ENCODE peak calls at places on chromosomes 2 and 18, in eight cellular contexts. J, P, Q, W, L, E, D and G are unnamed samples.
A peak's percentile ranks its signal among the peaks of the same experiment; 100 is the strongest.

GRCh38 chr2:767440-767839 is 90.2 kb upstream of the TMEM18 start:
- DNase-seq in E (no peak), Q (no peak), P (no peak), J (no peak), D (no peak), L (no peak), W (no peak), G (no peak)

GRCh38 chr2:222707102-222707688 is 35.7 kb downstream of the MOGAT1 start:
- DNase-seq in Q (no peak), L (no peak), J (no peak), D (no peak), P (no peak), W (no peak), E (no peak), G (no peak)

GRCh38 chr18:21703241-21703820 is 1.2 kb downstream of the ABHD3 start:
- DNase-seq in E (no peak), Q (no peak), J (no peak), W (peak; percentile 34), D (no peak), L (no peak), P (peak; percentile 58), G (no peak)

GRCh38 chr2:98702896-98703620 is 27.9 kb downstream of the MGAT4A start:
- DNase-seq in P (no peak), W (no peak), E (no peak), L (no peak), J (no peak), Q (no peak), D (no peak), G (no peak)

GRCh38 chr2:85611217-85611704 is 605 bp downstream of the C2orf68 start:
- DNase-seq in J (no peak), D (no peak), E (no peak), W (no peak), Q (no peak), L (no peak), P (no peak), G (no peak)

GRCh38 chr2:169569948-169570347 is 3.7 kb downstream of the FASTKD1 start:
- DNase-seq in W (no peak), E (no peak), D (no peak), L (no peak), Q (no peak), J (no peak), P (no peak), G (no peak)

GRCh38 chr2:44537264-44537663 is 175.5 kb downstream of the CAMKMT start:
- DNase-seq in E (no peak), W (no peak), J (no peak), D (no peak), Q (no peak), P (no peak), L (no peak), G (no peak)

GRCh38 chr2:238754259-238754658 is 93.6 kb upstream of the TWIST2 start:
- DNase-seq in J (no peak), P (no peak), L (no peak), Q (no peak), E (no peak), D (no peak), W (no peak), G (no peak)

GRCh38 chr2:38571186-38571585 is 31.5 kb downstream of the HNRNPLL start:
- DNase-seq in D (no peak), E (no peak), L (no peak), Q (no peak), W (no peak), J (no peak), P (no peak), G (no peak)

GRCh38 chr2:44548221-44549098 is 186.7 kb downstream of the CAMKMT start:
- DNase-seq in J (no peak), D (no peak), P (no peak), E (no peak), Q (no peak), W (no peak), L (no peak), G (no peak)

GRCh38 chr18:59915606-59916005 is 15.8 kb downstream of the PMAIP1 start:
- DNase-seq in E (no peak), J (peak; percentile 17), L (no peak), D (no peak), W (no peak), P (no peak), Q (no peak), G (no peak)

GRCh38 chr2:44772670-44773378 is 168.7 kb upstream of the SIX3 start:
- DNase-seq in Q (no peak), E (no peak), J (no peak), D (no peak), W (no peak), P (no peak), L (no peak), G (no peak)

GRCh38 chr2:54122171-54122935 is 6.9 kb downstream of the ACYP2 start:
- DNase-seq in W (no peak), J (no peak), L (peak; percentile 28), D (no peak), Q (no peak), E (no peak), P (no peak), G (no peak)

GRCh38 chr2:223088866-223089265 is 36.9 kb downstream of the KCNE4 start:
- DNase-seq in E (no peak), L (no peak), Q (no peak), D (no peak), W (no peak), J (no peak), P (no peak), G (no peak)

GRCh38 chr2:152743004-152743403 is 24.6 kb downstream of the ARL6IP6 start:
- DNase-seq in L (no peak), J (no peak), Q (peak; percentile 17), W (no peak), D (no peak), P (peak; percentile 16), E (no peak), G (no peak)

GRCh38 chr2:224400886-224401632 is 848 bp downstream of the FAM124B start:
- DNase-seq in J (no peak), E (no peak), W (no peak), Q (no peak), D (no peak), P (no peak), L (no peak), G (no peak)

GRCh38 chr2:12717988-12718661 is 1.4 kb downstream of the TRIB2 start:
- DNase-seq in L (no peak), D (peak; percentile 58), J (no peak), E (no peak), W (no peak), P (peak; percentile 41), Q (peak; percentile 48), G (no peak)

GRCh38 chr18:21997207-21998143 is 171.9 kb upstream of the GATA6 start:
- DNase-seq in W (no peak), J (no peak), Q (peak; percentile 66), D (no peak), L (peak; percentile 20), P (peak; percentile 71), E (no peak), G (no peak)

GRCh38 chr2:98588880-98589425 is 19.4 kb downstream of the COA5 start:
- DNase-seq in P (peak; percentile 3), J (no peak), Q (no peak), D (no peak), L (no peak), E (no peak), W (no peak), G (no peak)

DNA sequence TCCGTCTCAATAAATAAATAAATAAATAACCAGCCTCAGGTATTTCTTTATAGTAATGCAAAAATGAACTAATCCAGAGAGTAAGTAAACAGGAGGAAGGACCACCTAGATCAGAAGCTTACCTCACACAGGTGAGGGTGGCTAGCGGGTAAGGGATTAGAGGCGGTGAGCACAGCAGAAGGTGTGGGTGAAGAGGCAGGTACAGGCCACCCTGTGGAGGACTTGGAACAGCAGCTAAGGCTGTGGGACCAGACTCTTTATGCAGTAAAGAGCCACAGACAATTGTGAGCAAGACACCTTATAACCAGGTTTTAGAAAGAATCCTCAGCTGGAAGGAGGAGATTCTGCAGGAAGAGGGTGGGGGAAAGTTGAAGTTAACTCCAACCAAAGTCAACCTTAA is 34.2 kb upstream of the TTR start:
- DNase-seq in P (no peak), Q (no peak), W (peak; percentile 45), E (no peak), D (no peak), J (no peak), L (no peak), G (no peak)
- TF ChIP-seq CTCF in P (no peak), Q (no peak), W (peak; percentile 45), E (no peak), D (no peak), J (no peak), L (no peak), G (no peak)

GRCh38 chr2:101833890-101834523 is 136.5 kb downstream of the MAP4K4 start:
- DNase-seq in Q (no peak), L (no peak), J (no peak), E (no peak), P (no peak), W (no peak), D (no peak), G (no peak)

GRCh38 chr2:101830146-101830545 is 132.6 kb downstream of the MAP4K4 start:
- DNase-seq in L (no peak), E (no peak), J (no peak), W (no peak), Q (no peak), P (no peak), D (no peak), G (no peak)

GRCh38 chr2:101831351-101831865 is 133.9 kb downstream of the MAP4K4 start:
- DNase-seq in L (no peak), P (peak; percentile 57), D (peak; percentile 77), E (peak; percentile 76), W (peak; percentile 74), Q (peak; percentile 85), J (peak; percentile 83), G (no peak)

GRCh38 chr2:101830555-101830954 is 133.0 kb downstream of the MAP4K4 start:
- DNase-seq in Q (peak; percentile 60), L (peak; percentile 58), D (no peak), W (no peak), J (no peak), E (no peak), P (no peak), G (no peak)

GRCh38 chr2:101832114-101832513 is 134.6 kb downstream of the MAP4K4 start:
- DNase-seq in W (no peak), D (no peak), L (no peak), J (no peak), E (no peak), P (no peak), Q (no peak), G (no peak)
- TF ChIP-seq CTCF in W (peak; percentile 56), D (peak; percentile 35), L (peak; percentile 9), J (peak; percentile 40), E (peak; percentile 42), P (no peak), Q (peak; percentile 30), G (peak; percentile 78)

DNA sequence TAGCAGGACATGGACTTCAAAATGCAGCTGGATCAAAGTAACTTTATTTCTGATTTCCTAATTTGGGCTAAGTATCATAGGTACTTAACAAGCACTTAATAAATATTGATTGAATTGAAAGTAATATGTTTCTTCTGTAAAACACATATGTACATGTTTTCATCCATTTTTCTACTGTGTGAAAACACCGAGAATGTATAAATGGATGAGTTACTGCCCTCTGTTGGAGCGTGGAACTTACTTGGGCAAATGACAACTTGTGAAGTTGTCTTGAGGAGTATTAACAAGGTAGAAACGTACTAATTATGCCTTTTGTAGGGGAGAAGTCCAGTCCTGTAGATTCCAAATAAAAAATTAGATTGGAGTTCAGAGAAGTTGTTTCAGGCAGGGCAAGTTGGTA is 87.2 kb downstream of the PHLPP1 start:
- DNase-seq in P (no peak), D (no peak), L (no peak), J (no peak), W (no peak), E (no peak), Q (peak; percentile 37), G (no peak)
- TF ChIP-seq CTCF in P (peak; percentile 10), D (no peak), L (peak; percentile 34), J (peak; percentile 29), W (peak; percentile 37), E (no peak), Q (peak; percentile 38), G (peak; percentile 64)

GRCh38 chr2:25664531-25665307 is 8.7 kb downstream of the DTNB start:
- DNase-seq in J (no peak), P (peak; percentile 50), W (peak; percentile 76), D (peak; percentile 66), Q (peak; percentile 82), E (no peak), L (peak; percentile 19), G (no peak)
- TF ChIP-seq CTCF in J (peak; percentile 53), P (peak; percentile 67), W (peak; percentile 86), D (peak; percentile 66), Q (peak; percentile 89), E (peak; percentile 52), L (peak; percentile 82), G (peak; percentile 93)